ENCODE peak calls at places on chromosomes 12 and 14, in seven cellular contexts. J is gastrocnemius medialis, O is stomach, M is IMR-90, P is GM12892, W is transverse colon, Y is A549. L is an unnamed sample.

GRCh38 chr12:63400746-63401145 is 249.7 kb upstream of the AVPR1A start:
- DNase-seq in J (no peak), O (no peak), M (peak; percentile 24), P (no peak), W (no peak), Y (peak; percentile 56), L (no peak)

GRCh38 chr14:83960832-83961512 is 1569.0 kb upstream of the FLRT2 start:
- DNase-seq in J (no peak), O (no peak), M (no peak), P (no peak), W (no peak), Y (no peak), L (no peak)

GRCh38 chr12:120640840-120641833 is 711 bp downstream of the CABP1 start:
- DNase-seq in J (no peak), O (peak; percentile 66), M (peak; percentile 46), P (peak; percentile 51), W (peak; percentile 66), Y (peak; percentile 56), L (no peak)

GRCh38 chr12:63149884-63150254 is 1.1 kb downstream of the AVPR1A start:
- DNase-seq in J (no peak), O (no peak), M (no peak), P (no peak), W (no peak), Y (no peak), L (no peak)

GRCh38 chr12:47097276-47097896 is 17.6 kb upstream of the AMIGO2 start:
- DNase-seq in J (no peak), O (no peak), M (peak; percentile 62), P (no peak), W (no peak), Y (peak; percentile 83), L (no peak)

GRCh38 chr12:7431993-7432685 is 11.8 kb downstream of the CD163L1 start:
- DNase-seq in J (no peak), O (no peak), M (peak; percentile 1), P (no peak), W (no peak), Y (no peak), L (no peak)

GRCh38 chr14:68549966-68550705 is 242.7 kb downstream of the ZFP36L1 start:
- DNase-seq in J (no peak), O (no peak), M (no peak), P (no peak), W (no peak), Y (peak; percentile 50), L (no peak)

GRCh38 chr12:19239616-19240234 is 110.2 kb downstream of the PLEKHA5 start:
- DNase-seq in J (no peak), O (no peak), M (peak; percentile 86), P (no peak), W (no peak), Y (no peak), L (no peak)

GRCh38 chr12:176321-177181 is 37.4 kb downstream of the SLC6A12 start:
- DNase-seq in J (no peak), O (peak; percentile 56), M (peak; percentile 61), P (no peak), W (peak; percentile 75), Y (peak; percentile 36), L (peak; percentile 90)

GRCh38 chr12:33439587-33440011 is at the start of gene SYT10:
- DNase-seq in J (no peak), O (no peak), M (no peak), P (no peak), W (no peak), Y (no peak), L (no peak)

GRCh38 chr14:21057803-21058675 is at the start of gene RNASE8:
- DNase-seq in J (no peak), O (no peak), M (peak; percentile 35), P (no peak), W (no peak), Y (no peak), L (no peak)

GRCh38 chr12:10027311-10028099 is 3.0 kb upstream of the CLEC9A start:
- DNase-seq in J (no peak), O (no peak), M (peak; percentile 13), P (no peak), W (no peak), Y (peak; percentile 38), L (peak; percentile 2)

GRCh38 chr12:65372574-65372973 is 94.1 kb downstream of the MSRB3 start:
- DNase-seq in J (no peak), O (no peak), M (peak; percentile 68), P (no peak), W (no peak), Y (no peak), L (no peak)

GRCh38 chr14:23115492-23115850 is 3.6 kb downstream of the CEBPE start:
- DNase-seq in J (no peak), O (no peak), M (no peak), P (no peak), W (no peak), Y (no peak), L (no peak)

GRCh38 chr12:124676725-124677462 is 109.5 kb upstream of the NCOR2 start:
- DNase-seq in J (no peak), O (no peak), M (no peak), P (no peak), W (no peak), Y (no peak), L (no peak)

GRCh38 chr14:100398044-100398443 is 74.9 kb downstream of the SLC25A47 start:
- DNase-seq in J (no peak), O (no peak), M (no peak), P (no peak), W (peak; percentile 62), Y (peak; percentile 36), L (no peak)

GRCh38 chr12:97464241-97465011 is 1.8 kb downstream of the RMST start:
- DNase-seq in J (no peak), O (no peak), M (no peak), P (no peak), W (no peak), Y (no peak), L (no peak)

GRCh38 chr14:54609576-54609975 is 42.6 kb downstream of the SAMD4A start:
- DNase-seq in J (no peak), O (no peak), M (no peak), P (no peak), W (no peak), Y (no peak), L (no peak)
- TF ChIP-seq POLR2A in J (no peak), O (no peak), M (no peak), P (no peak), W (no peak), Y (no peak), L (no peak)

GRCh38 chr12:133083345-133083744 is 2.6 kb downstream of the ZNF140 start:
- DNase-seq in J (no peak), O (no peak), M (no peak), P (no peak), W (no peak), Y (no peak), L (no peak)

GRCh38 chr12:133080619-133081407 is at the start of gene ZNF140:
- DNase-seq in J (peak; percentile 92), O (peak; percentile 95), M (peak; percentile 96), P (peak; percentile 64), W (peak; percentile 96), Y (peak; percentile 98), L (peak; percentile 66)

GRCh38 chr12:133081408-133081806 is 684 bp downstream of the ZNF140 start:
- DNase-seq in J (no peak), O (no peak), M (no peak), P (no peak), W (peak; percentile 9), Y (no peak), L (no peak)

GRCh38 chr12:133080051-133080618 is 588 bp upstream of the ZNF140 start:
- DNase-seq in J (peak; percentile 98), O (peak; percentile 97), M (peak; percentile 99), P (peak; percentile 47), W (peak; percentile 98), Y (peak; percentile 99), L (peak; percentile 58)
- TF ChIP-seq POLR2A in J (no peak), O (no peak), M (no peak), P (no peak), W (no peak), Y (peak; percentile 31), L (no peak)

GRCh38 chr12:76881152-76881551 is 2.3 kb upstream of the CSRP2 start:
- DNase-seq in J (no peak), O (no peak), M (no peak), P (no peak), W (no peak), Y (no peak), L (no peak)

GRCh38 chr12:76879710-76880025 is 849 bp upstream of the CSRP2 start:
- DNase-seq in J (no peak), O (no peak), M (no peak), P (no peak), W (no peak), Y (no peak), L (no peak)

GRCh38 chr12:76880156-76881023 is 1.6 kb upstream of the CSRP2 start:
- DNase-seq in J (no peak), O (no peak), M (peak; percentile 88), P (no peak), W (no peak), Y (no peak), L (no peak)

GRCh38 chr12:76878045-76878898 is 547 bp downstream of the CSRP2 start:
- DNase-seq in J (no peak), O (no peak), M (no peak), P (peak; percentile 33), W (no peak), Y (peak; percentile 10), L (peak; percentile 19)

DNA sequence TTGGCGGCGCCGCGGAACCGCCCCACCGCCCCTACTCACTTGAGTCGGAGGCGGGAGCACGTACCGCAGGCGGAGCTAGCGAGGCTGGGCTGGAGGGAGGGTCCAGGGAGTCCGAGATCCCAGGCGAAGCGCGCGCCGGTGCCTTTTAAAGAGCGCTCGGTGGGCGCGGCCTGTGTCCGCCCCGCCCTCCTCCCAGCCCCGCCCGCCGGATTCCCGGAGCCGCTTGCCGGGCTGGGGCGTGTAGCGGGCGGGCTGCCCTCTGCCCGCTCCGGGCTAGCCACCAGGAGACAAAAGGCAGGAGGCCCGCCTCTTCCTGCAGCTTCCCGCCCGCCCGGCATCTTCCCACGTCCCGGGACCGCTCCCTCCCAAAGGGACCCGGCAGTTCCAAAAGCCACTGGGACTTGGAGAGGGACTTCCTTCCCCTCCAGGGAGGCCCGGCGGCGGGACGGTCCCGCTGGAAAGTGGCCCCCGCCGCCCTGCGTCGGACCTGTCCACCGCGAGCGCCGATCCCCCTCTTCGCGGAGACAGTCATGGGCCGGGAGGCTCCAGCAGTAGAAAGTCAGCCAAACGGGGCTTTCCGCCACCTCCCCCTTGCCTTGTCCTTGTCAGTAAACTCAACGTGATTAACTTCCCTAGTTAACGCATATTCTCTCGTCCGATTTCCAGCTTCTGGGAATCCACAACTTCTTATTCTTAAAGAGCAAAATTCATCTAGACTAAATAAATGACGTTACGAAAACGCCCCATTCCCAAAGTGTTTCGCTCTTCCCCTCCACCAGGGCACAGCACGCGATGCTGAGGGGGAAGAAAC is at the start of gene CSRP2:
- DNase-seq in J (peak; percentile 53), O (peak; percentile 89), M (peak; percentile 87), P (peak; percentile 72), W (peak; percentile 88), Y (peak; percentile 91), L (peak; percentile 89)
- TF ChIP-seq POLR2A in J (peak; percentile 65), O (no peak), M (peak; percentile 97), P (no peak), W (peak; percentile 58), Y (peak; percentile 89), L (peak; percentile 45)

GRCh38 chr12:110616471-110617115 is 2.7 kb downstream of the TCTN1 start:
- DNase-seq in J (no peak), O (no peak), M (no peak), P (no peak), W (no peak), Y (no peak), L (no peak)

GRCh38 chr12:110615171-110615570 is 1.2 kb downstream of the TCTN1 start:
- DNase-seq in J (no peak), O (no peak), M (no peak), P (no peak), W (no peak), Y (no peak), L (no peak)

GRCh38 chr12:110619534-110619953 is 5.6 kb downstream of the TCTN1 start:
- DNase-seq in J (no peak), O (no peak), M (peak; percentile 29), P (no peak), W (no peak), Y (no peak), L (no peak)

GRCh38 chr12:110613771-110614684 is at the start of gene TCTN1:
- DNase-seq in J (peak; percentile 93), O (peak; percentile 95), M (peak; percentile 91), P (peak; percentile 97), W (peak; percentile 97), Y (peak; percentile 95), L (peak; percentile 98)
- TF ChIP-seq POLR2A in J (peak; percentile 55), O (no peak), M (peak; percentile 62), P (peak; percentile 86), W (peak; percentile 46), Y (peak; percentile 86), L (peak; percentile 79)